ENCODE peak calls at places on chromosomes 4 and X, in six cellular contexts. X is PC-3, U is SJSA1, R is heart right ventricle, M is tibial artery, D is tibial nerve. T is an unnamed sample.

GRCh38 chr4:15765910-15766703 is 12.0 kb upstream of the CD38 start:
- DNase-seq in D (no peak), M (no peak), X (no peak), R (no peak), U (no peak), T (no peak)

GRCh38 chr4:79467246-79467932 is 59.4 kb upstream of the GK2 start:
- DNase-seq in U (no peak), D (no peak), X (no peak), R (no peak), M (no peak), T (no peak)

GRCh38 chr4:77268108-77268507 is 111.1 kb downstream of the CCNG2 start:
- DNase-seq in M (no peak), U (no peak), D (no peak), R (no peak), X (no peak), T (no peak)

GRCh38 chrX:39582091-39582490 is 515.7 kb downstream of the BCOR start:
- DNase-seq in X (peak; percentile 38), U (peak; percentile 47), M (no peak), R (no peak), D (no peak), T (no peak)

GRCh38 chr4:170672571-170672970 is 582.8 kb upstream of the AADAT start:
- DNase-seq in R (no peak), M (no peak), X (peak; percentile 45), D (no peak), U (no peak), T (no peak)

GRCh38 chrX:46573331-46573895 is at the start of gene CHST7:
- DNase-seq in R (peak; percentile 79), U (peak; percentile 73), D (peak; percentile 29), X (peak; percentile 76), M (peak; percentile 76), T (peak; percentile 76)

GRCh38 chrX:98398542-98398941 is 1514.8 kb downstream of the RPA4 start:
- DNase-seq in R (no peak), U (no peak), M (no peak), X (no peak), D (no peak), T (no peak)

GRCh38 chrX:75968293-75968692 is 183.2 kb upstream of the MAGEE2 start:
- DNase-seq in M (no peak), R (no peak), X (peak; percentile 1), U (no peak), D (no peak), T (no peak)

GRCh38 chr4:93184093-93184492 is 644.5 kb upstream of the ATOH1 start:
- DNase-seq in D (no peak), M (no peak), U (no peak), R (no peak), X (no peak), T (no peak)

GRCh38 chr4:23009093-23009492 is 316.4 kb downstream of the GBA3 start:
- DNase-seq in R (no peak), D (no peak), M (no peak), U (no peak), X (no peak), T (no peak)

GRCh38 chrX:74465424-74465823 is 44.1 kb downstream of the SLC16A2 start:
- DNase-seq in U (no peak), M (no peak), R (no peak), X (no peak), D (no peak), T (no peak)

GRCh38 chrX:19862634-19863236 is 24.7 kb downstream of the SH3KBP1 start:
- DNase-seq in R (no peak), X (no peak), U (no peak), D (no peak), M (no peak), T (no peak)

GRCh38 chrX:19864736-19865135 is 22.7 kb downstream of the SH3KBP1 start:
- DNase-seq in R (no peak), D (no peak), M (no peak), U (no peak), X (no peak), T (no peak)

GRCh38 chrX:19860571-19860970 is 26.8 kb downstream of the SH3KBP1 start:
- DNase-seq in X (no peak), D (no peak), U (no peak), M (no peak), R (no peak), T (no peak)

GRCh38 chrX:19865567-19866363 is 21.6 kb downstream of the SH3KBP1 start:
- DNase-seq in U (no peak), D (no peak), X (no peak), R (no peak), M (no peak), T (no peak)

GRCh38 chrX:19863237-19864223 is 23.9 kb downstream of the SH3KBP1 start:
- DNase-seq in D (no peak), R (peak; percentile 18), M (no peak), X (no peak), U (no peak), T (no peak)
- H3K27ac ChIP-seq in D (no peak overlapping the region), R (peak overlapping the region; percentile 31), M (no peak overlapping the region), X (no peak overlapping the region), U (peak overlapping the region; percentile 15), T (no peak overlapping the region)

GRCh38 chr4:31022702-31023101 is 302.5 kb downstream of the PCDH7 start:
- DNase-seq in D (no peak), R (no peak), M (no peak), X (no peak), U (no peak), T (no peak)
- H3K4me3 ChIP-seq in D (no peak overlapping the region), R (no peak overlapping the region), M (no peak overlapping the region), X (no peak overlapping the region), U (no peak overlapping the region), T (no peak overlapping the region)

GRCh38 chrX:144275403-144275802 is 391.5 kb downstream of the UBE2NL start:
- DNase-seq in M (no peak), R (no peak), X (peak; percentile 6), U (no peak), D (no peak), T (no peak)
- H3K9me3 ChIP-seq in M (no peaks in the 10 kb centered on the region), R (no peaks in the 10 kb centered on the region), X (no peaks in the 10 kb centered on the region), U (no peaks in the 10 kb centered on the region), D (no peaks in the 10 kb centered on the region), T (no peaks in the 10 kb centered on the region)

GRCh38 chr4:88027611-88028608 is 20.5 kb downstream of the PKD2 start:
- DNase-seq in X (peak; percentile 57), M (no peak), R (no peak), U (no peak), D (no peak), T (no peak)
- H3K27ac ChIP-seq in X (peak overlapping the region; percentile 22), M (peak overlapping the region; percentile 23), R (no peak overlapping the region), U (peak overlapping the region; percentile 53), D (no peak overlapping the region), T (peak overlapping the region; percentile 12)

GRCh38 chrX:133983974-133984578 is 1.3 kb downstream of the GPC3 start:
- DNase-seq in R (no peak), X (no peak), D (no peak), U (no peak), M (no peak), T (no peak)
- H3K4me3 ChIP-seq in R (no peak overlapping the region), X (no peak overlapping the region), D (no peak overlapping the region), U (no peak overlapping the region), M (no peak overlapping the region), T (no peak overlapping the region)

T was measured in right atrium auricular region.